ENCODE peak calls at places on chromosomes 4 and X, in nine cellular contexts. C is type B pancreatic cell, D is breast epithelium, I is OCI-LY7, M is suprapubic skin, Y is lower leg skin, S is esophagus squamous epithelium, W is body of pancreas, K is cardiac fibroblast. V is an unnamed sample.
A peak's percentile ranks its signal among the peaks of the same experiment; 100 is the strongest.

GRCh38 chrX:17591741-17592110 is 145.6 kb upstream of the SCML1 start:
- DNase-seq in C (no peak), D (no peak), I (no peak), M (no peak), Y (no peak), S (no peak), W (no peak), K (peak; percentile 72), V (no peak)

GRCh38 chr4:134018845-134019244 is 182.7 kb downstream of the PABPC4L start:
- DNase-seq in C (no peak), D (no peak), I (no peak), M (no peak), Y (no peak), S (no peak), W (no peak), K (no peak), V (no peak)

GRCh38 chr4:73684097-73684496 is 56.3 kb upstream of the CXCL8 start:
- DNase-seq in C (no peak), D (no peak), I (no peak), M (no peak), Y (no peak), S (no peak), W (no peak), K (peak; percentile 26), V (no peak)

GRCh38 chr4:71133491-71133890 is 140.0 kb downstream of the DCK start:
- DNase-seq in C (no peak), D (no peak), I (no peak), M (no peak), Y (no peak), S (no peak), W (no peak), K (no peak), V (no peak)

GRCh38 chr4:78154972-78155371 is 97.8 kb downstream of the FRAS1 start:
- DNase-seq in C (no peak), D (no peak), I (no peak), M (no peak), Y (no peak), S (no peak), W (no peak), K (no peak), V (no peak)

GRCh38 chr4:159487284-159487747 is 384.4 kb downstream of the RAPGEF2 start:
- DNase-seq in C (no peak), D (no peak), I (peak; percentile 47), M (no peak), Y (no peak), S (no peak), W (peak; percentile 76), K (peak; percentile 87), V (peak; percentile 52)

GRCh38 chr4:151325320-151326246 is at the start of gene SH3D19:
- DNase-seq in C (peak; percentile 74), D (peak; percentile 63), I (no peak), M (peak; percentile 84), Y (peak; percentile 93), S (no peak), W (peak; percentile 78), K (peak; percentile 84), V (peak; percentile 34)

GRCh38 chrX:126170715-126171114 is 4.6 kb upstream of the DCAF12L2 start:
- DNase-seq in C (no peak), D (no peak), I (no peak), M (no peak), Y (no peak), S (no peak), W (no peak), K (no peak), V (no peak)

GRCh38 chrX:133369065-133369464 is 46.2 kb downstream of the GPC4 start:
- DNase-seq in C (no peak), D (no peak), I (no peak), M (no peak), Y (no peak), S (no peak), W (no peak), K (no peak), V (no peak)

GRCh38 chr4:41257257-41257900 is 651 bp downstream of the UCHL1 start:
- DNase-seq in C (peak; percentile 74), D (no peak), I (peak; percentile 79), M (no peak), Y (peak; percentile 87), S (no peak), W (peak; percentile 31), K (peak; percentile 51), V (peak; percentile 55)

GRCh38 chr4:140102406-140102805 is 51.6 kb downstream of the MAML3 start:
- DNase-seq in C (no peak), D (no peak), I (no peak), M (no peak), Y (no peak), S (no peak), W (no peak), K (no peak), V (no peak)

GRCh38 chrX:103063918-103064434 is at the start of gene BEX1:
- DNase-seq in C (no peak), D (peak; percentile 48), I (no peak), M (no peak), Y (no peak), S (no peak), W (peak; percentile 83), K (peak; percentile 52), V (no peak)

GRCh38 chr4:167100120-167100519 is 134.2 kb downstream of the SPOCK3 start:
- DNase-seq in C (no peak), D (no peak), I (no peak), M (no peak), Y (no peak), S (no peak), W (no peak), K (peak; percentile 32), V (no peak)

GRCh38 chrX:44903107-44903506 is 30.1 kb downstream of the KDM6A start:
- DNase-seq in C (no peak), D (no peak), I (no peak), M (no peak), Y (no peak), S (no peak), W (no peak), K (peak; percentile 34), V (no peak)

GRCh38 chr4:169984745-169985144 is 41.5 kb downstream of the MFAP3L start:
- DNase-seq in C (no peak), D (no peak), I (no peak), M (no peak), Y (no peak), S (no peak), W (no peak), K (no peak), V (no peak)

GRCh38 chrX:48558270-48558669 is 16.0 kb upstream of the RBM3 start:
- DNase-seq in C (no peak), D (no peak), I (no peak), M (no peak), Y (no peak), S (no peak), W (no peak), K (peak; percentile 84), V (no peak)

GRCh38 chr4:151801547-151802516 is 41.0 kb upstream of the GATB start:
- DNase-seq in C (no peak), D (no peak), I (peak; percentile 56), M (no peak), Y (no peak), S (no peak), W (peak; percentile 39), K (peak; percentile 53), V (peak; percentile 58)

GRCh38 chr4:38424171-38424871 is 239.7 kb upstream of the KLF3 start:
- DNase-seq in C (no peak), D (no peak), I (no peak), M (no peak), Y (no peak), S (no peak), W (peak; percentile 45), K (no peak), V (no peak)

GRCh38 chr4:1803523-1804423 is 10.7 kb downstream of the FGFR3 start:
- DNase-seq in C (no peak), D (no peak), I (no peak), M (no peak), Y (no peak), S (no peak), W (no peak), K (no peak), V (no peak)

GRCh38 chr4:155566241-155566823 is 100.3 kb upstream of the GUCY1A1 start:
- DNase-seq in C (no peak), D (no peak), I (no peak), M (no peak), Y (no peak), S (no peak), W (no peak), K (peak; percentile 27), V (no peak)

GRCh38 chrX:38614485-38614884 is 53.1 kb downstream of the TSPAN7 start:
- DNase-seq in C (no peak), D (no peak), I (no peak), M (no peak), Y (no peak), S (no peak), W (no peak), K (no peak), V (no peak)
- TF ChIP-seq CTCF in C (no peak), D (no peak), I (no peak), M (no peak), Y (no peak), S (no peak), W (no peak), K (no peak), V (no peak)

GRCh38 chrX:153828723-153829548 is 1.4 kb downstream of the PDZD4 start:
- DNase-seq in C (no peak), D (no peak), I (no peak), M (no peak), Y (no peak), S (no peak), W (no peak), K (no peak), V (peak; percentile 7)
- TF ChIP-seq CTCF in C (no peak), D (no peak), I (no peak), M (no peak), Y (no peak), S (no peak), W (no peak), K (no peak), V (no peak)

DNA sequence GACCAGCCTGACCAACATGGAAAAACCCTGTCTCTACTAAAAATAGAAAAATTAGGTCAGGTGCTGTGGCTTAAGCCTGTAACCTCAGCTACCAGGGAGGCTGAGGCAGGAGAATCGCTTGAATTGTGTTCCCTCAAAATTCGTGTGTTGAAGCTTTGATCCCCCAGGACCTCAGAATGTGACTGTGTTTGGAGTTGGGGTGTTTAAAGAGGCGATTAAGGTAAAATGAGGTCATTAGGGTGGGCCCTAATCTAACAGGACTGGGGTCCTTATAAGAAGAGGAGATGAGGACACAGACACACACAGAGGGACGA is 23.6 kb downstream of the SLC25A6 start:
- DNase-seq in C (no peak), D (no peak), I (no peak), M (no peak), Y (no peak), S (no peak), W (no peak), K (no peak), V (no peak)
- TF ChIP-seq CTCF in C (no peak), D (no peak), I (no peak), M (no peak), Y (no peak), S (no peak), W (no peak), K (no peak), V (no peak)

DNA sequence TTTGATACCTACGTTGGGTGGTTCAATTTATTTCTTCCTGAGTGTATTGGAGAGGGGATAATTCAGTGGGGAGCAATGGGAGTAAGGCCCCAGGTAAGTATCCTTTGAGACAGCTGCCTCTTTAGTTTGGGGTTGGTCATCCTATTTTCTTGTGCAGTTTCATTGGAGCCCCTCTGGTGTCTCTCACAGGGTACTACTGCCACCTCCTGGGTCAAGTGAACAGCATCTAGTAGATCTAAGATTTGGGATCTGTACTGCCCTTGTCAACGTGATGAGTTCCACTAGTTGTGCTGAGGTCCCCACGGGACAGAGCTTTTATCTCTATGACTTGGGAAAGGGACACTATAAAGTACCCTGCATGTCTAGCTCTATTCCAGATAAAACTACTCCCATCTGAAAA is 80.6 kb downstream of the PBDC1 start:
- DNase-seq in C (no peak), D (no peak), I (peak; percentile 48), M (no peak), Y (no peak), S (no peak), W (peak; percentile 27), K (peak; percentile 42), V (peak; percentile 35)
- TF ChIP-seq CTCF in C (peak; percentile 65), D (peak; percentile 35), I (peak; percentile 68), M (no peak), Y (no peak), S (peak; percentile 43), W (peak; percentile 16), K (peak; percentile 47), V (no peak)